ENCODE peak calls at places on chromosome 2, in five cellular contexts. D is neural progenitor cell, X is A549, Y is Peyer's patch, G is endothelial cell. F is an unnamed sample.

GRCh38 chr2:113376935-113377445 is 60.5 kb upstream of the ZNG1B start:
- DNase-seq in D (no peak), G (no peak), X (no peak), Y (no peak), F (peak)

GRCh38 chr2:147030966-147031760 is 813.7 kb upstream of the ACVR2A start:
- DNase-seq in X (no peak), G (no peak), D (no peak), Y (no peak), F (no peak)

GRCh38 chr2:105812180-105813044 is 67.7 kb downstream of the NCK2 start:
- DNase-seq in Y (no peak), D (peak), G (no peak), X (no peak), F (no peak)

GRCh38 chr2:24164416-24164973 is 10.4 kb upstream of the FAM228A start:
- DNase-seq in G (peak), X (peak), Y (no peak), D (peak), F (no peak)

GRCh38 chr2:101357386-101357785 is 29.9 kb downstream of the CREG2 start:
- DNase-seq in G (no peak), Y (no peak), X (no peak), D (no peak), F (no peak)

GRCh38 chr2:201220102-201220570 is 37.2 kb downstream of the CASP10 start:
- DNase-seq in G (peak), Y (no peak), X (no peak), D (peak), F (no peak)

GRCh38 chr2:157326683-157327082 is 1.1 kb upstream of the ERMN start:
- DNase-seq in D (peak), Y (no peak), G (no peak), X (no peak), F (no peak)

GRCh38 chr2:69601179-69601612 is 42.3 kb downstream of the AAK1 start:
- DNase-seq in D (no peak), Y (no peak), G (no peak), X (peak), F (no peak)

DNA sequence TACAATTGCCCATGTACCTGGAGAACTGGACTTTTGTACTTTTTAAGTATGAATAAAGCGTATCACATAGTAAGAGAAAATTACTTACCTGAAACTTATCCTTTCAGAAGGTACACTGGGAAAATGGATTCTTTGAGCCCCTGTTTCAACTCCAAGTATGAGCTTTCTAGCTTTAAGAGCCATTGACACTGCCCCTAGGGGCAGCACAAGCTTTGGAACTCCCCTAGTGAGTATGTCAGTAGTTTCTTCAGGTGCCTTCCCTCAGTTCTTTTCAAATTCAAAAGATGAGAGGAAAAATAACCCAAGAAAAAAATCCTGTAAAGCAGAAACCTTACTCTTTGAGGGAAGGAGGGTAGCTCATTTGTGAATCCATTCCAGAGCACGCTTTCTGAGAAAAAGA is 124.1 kb downstream of the MEMO1 start:
- DNase-seq in Y (no peak), G (peak), D (peak), X (peak), F (no peak)
- TF ChIP-seq CTCF in Y (no peak), G (no peak), D (peak), X (peak), F (peak)

GRCh38 chr2:15941970-15942710 is 1.8 kb downstream of the MYCN start:
- DNase-seq in X (no peak), G (peak), Y (peak), D (peak), F (no peak)

GRCh38 chr2:15943914-15944313 is 3.6 kb downstream of the MYCN start:
- DNase-seq in G (no peak), Y (no peak), D (no peak), X (peak), F (no peak)

GRCh38 chr2:15944325-15945017 is 4.1 kb downstream of the MYCN start:
- DNase-seq in G (no peak), Y (no peak), D (no peak), X (no peak), F (no peak)

GRCh38 chr2:15942711-15943345 is 2.5 kb downstream of the MYCN start:
- DNase-seq in X (no peak), Y (no peak), G (peak), D (peak), F (no peak)

GRCh38 chr2:15943378-15943851 is 3.1 kb downstream of the MYCN start:
- DNase-seq in G (peak), D (peak), X (no peak), Y (peak), F (no peak)
- TF ChIP-seq CTCF in G (peak), D (peak), X (peak), Y (peak), F (no peak)

GRCh38 chr2:173286153-173286809 is 68.4 kb upstream of the CDCA7 start:
- DNase-seq in Y (no peak), D (no peak), G (no peak), X (peak), F (no peak)
- TF ChIP-seq CTCF in Y (no peak), D (no peak), G (no peak), X (peak), F (peak)

GRCh38 chr2:20076757-20077156 is 25.3 kb upstream of the LAPTM4A start:
- DNase-seq in X (no peak), G (no peak), Y (no peak), D (no peak), F (no peak)
- TF ChIP-seq CTCF in X (no peak), G (no peak), Y (no peak), D (no peak), F (no peak)

GRCh38 chr2:96470636-96471035 is 34.5 kb downstream of the NEURL3 start:
- DNase-seq in Y (peak), D (peak), X (peak), G (peak), F (peak)
- TF ChIP-seq CTCF in Y (peak), D (peak), X (peak), G (peak), F (peak)

GRCh38 chr2:178193496-178193822 is 853 bp upstream of the OSBPL6 start:
- DNase-seq in X (peak), Y (no peak), G (no peak), D (no peak), F (no peak)

GRCh38 chr2:178195390-178196166 is 1.3 kb downstream of the OSBPL6 start:
- DNase-seq in X (no peak), D (no peak), G (no peak), Y (no peak), F (no peak)

GRCh38 chr2:178194600-178195389 is 483 bp downstream of the OSBPL6 start:
- DNase-seq in X (peak), Y (peak), D (peak), G (peak), F (no peak)

GRCh38 chr2:178190938-178191910 is 3.1 kb upstream of the OSBPL6 start:
- DNase-seq in Y (no peak), X (peak), D (no peak), G (no peak), F (no peak)

DNA sequence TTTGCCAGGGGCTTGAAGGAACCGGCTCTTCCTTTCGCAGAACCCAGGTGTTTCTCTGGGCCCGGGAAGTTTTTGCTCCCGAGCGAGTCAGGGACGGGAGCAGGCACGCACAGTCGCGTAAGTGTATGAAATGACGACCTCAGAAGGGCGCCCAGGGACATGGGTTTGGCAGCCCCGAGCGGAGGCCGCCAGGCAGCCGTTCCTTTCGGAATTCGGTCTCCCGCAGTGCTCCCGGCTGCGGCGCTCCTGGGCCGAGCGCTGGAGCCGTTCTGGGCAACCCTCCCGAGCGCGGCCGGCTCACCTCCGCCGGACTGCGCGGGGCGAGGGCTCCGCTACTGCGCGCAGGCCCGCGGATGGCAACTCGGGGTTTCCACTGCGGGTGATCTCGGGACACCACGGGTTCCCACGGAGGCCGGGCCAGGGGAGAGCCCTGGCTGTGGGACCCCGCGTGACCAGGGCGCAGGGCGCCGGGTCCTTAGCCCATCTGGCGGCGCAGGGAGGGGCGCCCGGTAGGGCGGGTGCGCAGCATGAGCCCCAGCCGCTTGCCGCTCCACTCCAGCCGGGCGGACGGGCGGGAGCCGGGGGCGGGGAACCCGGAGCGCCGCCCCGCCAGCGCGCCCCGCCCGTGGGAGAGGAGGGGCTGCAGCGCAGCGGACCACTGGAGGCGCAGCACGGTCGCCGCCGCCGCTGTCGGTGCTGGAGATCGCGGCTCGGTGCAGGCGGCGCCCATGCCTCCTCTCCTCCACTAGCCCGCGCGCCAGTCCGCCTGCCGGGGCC is at the start of gene OSBPL6:
- DNase-seq in X (peak), Y (peak), G (peak), D (peak), F (no peak)
- TF ChIP-seq CTCF in X (peak), Y (peak), G (no peak), D (peak), F (no peak)

DNA sequence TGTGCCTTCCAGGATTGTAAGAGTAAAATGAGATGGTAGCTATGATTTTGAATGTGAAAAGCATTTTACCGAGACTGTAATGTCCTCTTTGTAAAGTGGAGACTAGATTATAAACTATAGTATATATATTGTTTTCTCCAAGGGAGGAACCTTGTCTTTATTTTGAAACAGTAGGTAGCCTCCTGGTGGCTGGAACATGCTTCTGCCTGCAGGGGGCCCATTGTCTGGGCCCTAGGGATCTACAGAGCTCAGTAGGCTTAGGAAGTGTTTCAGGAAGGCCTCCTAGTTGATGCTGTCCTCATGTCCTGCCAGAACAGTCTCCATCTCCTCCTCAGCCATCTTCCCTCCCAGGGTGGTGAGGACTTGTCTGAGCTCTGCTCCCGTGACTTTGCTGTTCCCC is 3.0 kb downstream of the PIKFYVE start:
- DNase-seq in Y (no peak), X (peak), G (no peak), D (no peak), F (no peak)
- TF ChIP-seq CTCF in Y (no peak), X (no peak), G (no peak), D (peak), F (peak)

GRCh38 chr2:239002960-239003932 is 155.4 kb downstream of the TWIST2 start:
- DNase-seq in D (no peak), X (no peak), G (no peak), Y (peak), F (no peak)
- TF ChIP-seq CTCF in D (no peak), X (no peak), G (no peak), Y (no peak), F (no peak)

F was measured in CD14-positive monocyte.